ENCODE peak calls at places on chromosomes 13 and 19, in four cellular contexts. W is heart left ventricle, I is fibroblast of the aortic adventitia, F is colonic mucosa. S is an unnamed sample.

GRCh38 chr13:109871018-109871370 is 84.6 kb upstream of the IRS2 start:
- DNase-seq in W (no peak), I (no peak), F (no peak), S (no peak)

GRCh38 chr19:39506944-39507714 is 7.8 kb upstream of the SELENOV start:
- DNase-seq in W (no peak), I (peak; percentile 38), F (peak; percentile 26), S (no peak)

GRCh38 chr19:49057636-49058234 is at the start of gene CGB7:
- DNase-seq in W (peak; percentile 78), I (peak; percentile 50), F (peak; percentile 89), S (no peak)

GRCh38 chr19:45352062-45352461 is 11.5 kb downstream of the KLC3 start:
- DNase-seq in W (no peak), I (no peak), F (no peak), S (no peak)

GRCh38 chr19:10288662-10289166 is 1.0 kb upstream of the ICAM5 start:
- DNase-seq in W (no peak), I (no peak), F (peak; percentile 72), S (no peak)

GRCh38 chr19:38528213-38528755 is 89.5 kb downstream of the MAP4K1 start:
- DNase-seq in W (no peak), I (no peak), F (no peak), S (no peak)

GRCh38 chr19:10270180-10270615 is 722 bp upstream of the ICAM1 start:
- DNase-seq in W (peak; percentile 77), I (no peak), F (peak; percentile 67), S (no peak)

GRCh38 chr19:54882758-54883157 is 8.7 kb downstream of the FCAR start:
- DNase-seq in W (no peak), I (no peak), F (no peak), S (no peak)

DNA sequence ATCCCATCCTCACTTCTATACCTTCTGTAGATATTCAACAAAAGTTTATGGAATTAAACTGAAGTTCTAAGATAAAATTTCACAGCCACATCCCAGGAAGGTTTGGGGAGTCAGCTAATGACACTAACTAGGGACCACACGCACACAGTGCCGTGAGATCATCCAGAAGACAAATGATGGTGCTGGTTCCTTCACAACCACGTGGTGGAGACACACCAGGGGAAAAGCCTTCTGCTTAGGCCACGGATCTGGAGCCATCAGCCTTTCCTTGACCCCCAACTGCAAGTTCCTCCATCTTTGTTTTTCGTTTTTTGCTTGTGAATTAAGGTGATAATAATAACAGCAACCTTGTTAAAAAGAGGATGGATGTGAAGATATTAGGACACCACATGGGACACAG is 241.6 kb upstream of the MAB21L1 start:
- DNase-seq in W (no peak), I (no peak), F (no peak), S (no peak)
- H3K4me3 ChIP-seq in W (no peak overlapping the region), I (no peak overlapping the region), F (no peak overlapping the region), S (no peak overlapping the region)

DNA sequence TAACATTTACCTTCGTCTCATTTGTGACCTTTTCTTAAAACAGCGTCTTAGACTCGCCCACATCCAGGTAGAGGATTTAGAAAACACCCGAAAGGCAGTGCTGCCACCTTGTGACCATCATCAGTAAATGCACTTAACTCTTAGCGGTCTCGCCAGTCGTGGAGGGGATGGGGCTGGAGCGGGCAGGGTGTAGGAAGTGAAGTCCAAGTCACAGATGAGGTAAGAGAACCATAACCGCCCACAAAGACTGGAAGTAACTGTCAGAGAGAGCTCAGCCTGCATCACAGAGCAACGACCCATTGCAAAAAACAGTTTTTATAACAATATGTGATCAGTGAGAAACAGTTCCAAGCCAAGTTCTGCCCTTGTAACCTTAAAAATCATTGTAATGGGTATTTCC is 10.7 kb upstream of the CEACAM3 start:
- DNase-seq in W (peak; percentile 51), I (peak; percentile 72), F (peak; percentile 81), S (peak; percentile 29)
- TF ChIP-seq CTCF in W (peak; percentile 69), I (peak; percentile 86), F (peak; percentile 74), S (peak; percentile 80)

GRCh38 chr19:11373166-11373884 is 1.1 kb upstream of the SWSAP1 start:
- DNase-seq in W (no peak), I (peak; percentile 22), F (no peak), S (no peak)
- H3K4me3 ChIP-seq in W (no peak overlapping the region), I (no peak overlapping the region), F (no peak overlapping the region), S (no peak overlapping the region)

DNA sequence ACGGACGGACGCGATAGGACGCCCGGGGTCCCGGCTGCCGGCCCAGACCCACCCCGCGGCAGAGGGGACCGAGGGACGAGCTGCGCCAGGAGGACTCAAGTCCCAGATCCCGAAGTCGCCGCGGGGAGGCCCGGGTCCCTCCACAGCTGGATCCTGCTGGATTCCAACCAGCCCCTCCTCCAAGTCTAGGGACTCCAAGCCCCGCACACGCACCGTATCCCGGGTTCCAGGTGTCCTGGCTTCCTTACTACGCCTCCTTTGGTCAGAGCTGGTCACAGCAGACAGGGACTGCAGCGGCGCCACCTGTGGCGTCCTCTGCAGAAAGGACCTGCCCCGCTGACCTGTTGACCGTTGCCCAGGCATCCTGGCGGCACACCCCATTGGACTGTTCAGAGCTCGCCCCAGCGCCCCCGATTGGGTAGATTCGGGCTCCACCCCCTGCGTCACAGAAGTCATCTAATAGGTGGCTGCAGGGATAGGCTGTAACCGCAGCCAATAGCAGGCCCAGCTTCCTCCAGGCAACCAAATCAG is 29.0 kb upstream of the ZNF709 start:
- DNase-seq in W (peak; percentile 47), I (no peak), F (no peak), S (no peak)
- TF ChIP-seq CTCF in W (no peak), I (no peak), F (no peak), S (no peak)

DNA sequence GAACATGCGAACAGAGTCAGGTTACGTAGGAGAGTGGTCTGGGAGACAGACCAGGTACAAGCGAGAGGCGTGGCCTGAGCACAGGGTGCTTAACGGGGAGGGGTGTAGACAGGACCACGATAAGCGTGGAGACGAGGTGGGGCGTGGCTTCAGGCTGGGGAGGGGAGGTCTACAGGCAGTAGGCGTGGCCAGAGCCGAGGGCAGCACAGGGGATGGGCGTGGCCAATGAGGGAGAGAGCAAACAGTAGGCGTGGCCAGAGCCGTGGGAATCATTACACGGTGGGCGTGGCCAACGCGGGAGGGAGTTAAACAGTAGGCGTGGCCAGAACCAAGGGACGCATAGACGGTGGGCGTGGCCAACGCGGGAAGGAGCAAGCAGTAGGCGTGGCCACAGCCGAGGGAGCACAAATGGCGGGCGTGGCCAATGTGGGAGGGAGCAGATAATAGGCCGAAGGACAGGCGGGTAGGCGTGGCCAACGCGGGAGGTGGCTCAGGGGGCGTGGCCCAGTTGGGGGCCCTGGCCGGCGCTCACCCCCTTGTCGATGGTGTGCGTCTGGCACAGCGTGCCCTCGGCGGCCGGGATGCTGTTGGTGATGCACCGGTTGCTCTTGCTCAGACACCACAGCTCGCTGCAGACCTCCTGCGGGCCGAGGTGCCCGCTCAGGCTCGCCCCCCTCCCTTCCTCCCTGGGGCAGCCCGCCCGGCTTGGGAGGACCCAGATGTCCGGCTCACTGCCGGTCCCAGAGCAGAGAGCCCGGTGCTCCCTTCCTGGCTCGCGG is 15.2 kb upstream of the MYO1F start:
- DNase-seq in W (peak; percentile 96), I (peak; percentile 96), F (peak; percentile 88), S (peak; percentile 90)
- H3K4me3 ChIP-seq in W (peak overlapping the region; percentile 41), I (peak overlapping the region; percentile 51), F (peak overlapping the region; percentile 12), S (peak overlapping the region; percentile 53)

GRCh38 chr13:24738366-24738847 is 25.6 kb upstream of the RNF17 start:
- DNase-seq in W (no peak), I (no peak), F (no peak), S (no peak)
- TF ChIP-seq CTCF in W (no peak), I (no peak), F (no peak), S (no peak)

GRCh38 chr19:18058208-18059009 is 28.3 kb downstream of the IL12RB1 start:
- DNase-seq in W (peak; percentile 77), I (peak; percentile 72), F (peak; percentile 83), S (no peak)
- H3K4me3 ChIP-seq in W (peak overlapping the region; percentile 10), I (peak overlapping the region; percentile 28), F (peak overlapping the region; percentile 8), S (peak overlapping the region; percentile 35)

S was measured in AG04450.